ENCODE peak calls at places on chromosomes 13 and 19, in five cellular contexts. C is lower leg skin, N is gastrocnemius medialis, V is IMR-90, U is A549. P is an unnamed sample.
A peak's percentile ranks its signal among the peaks of the same experiment; 100 is the strongest.

GRCh38 chr13:100234524-100235136 is 145.7 kb downstream of the PCCA start:
- DNase-seq in V (peak; percentile 55), U (peak; percentile 14), N (no peak), C (no peak), P (no peak)

GRCh38 chr13:108227651-108228272 is 9.6 kb downstream of the ABHD13 start:
- DNase-seq in V (peak; percentile 52), N (no peak), U (no peak), C (no peak), P (no peak)

GRCh38 chr13:109100705-109101104 is 471.3 kb downstream of the MYO16 start:
- DNase-seq in V (no peak), C (no peak), N (no peak), U (no peak), P (no peak)

GRCh38 chr13:35855531-35856019 is 275.6 kb downstream of the DCLK1 start:
- DNase-seq in U (peak; percentile 27), C (peak; percentile 85), N (peak; percentile 21), V (no peak), P (no peak)

GRCh38 chr13:30835442-30835841 is 70.6 kb upstream of the MEDAG start:
- DNase-seq in V (peak; percentile 82), C (peak; percentile 32), N (no peak), U (no peak), P (no peak)

GRCh38 chr19:40090256-40091204 is at the start of gene ZNF780A:
- DNase-seq in C (peak; percentile 94), N (peak; percentile 56), V (peak; percentile 47), U (peak; percentile 97), P (peak; percentile 25)

GRCh38 chr13:109243311-109243951 is 543.0 kb downstream of the IRS2 start:
- DNase-seq in U (peak; percentile 33), N (peak; percentile 72), C (no peak), V (peak; percentile 91), P (no peak)

GRCh38 chr13:41611385-41611784 is 154.0 kb downstream of the RGCC start:
- DNase-seq in V (no peak), C (no peak), N (no peak), U (no peak), P (no peak)

GRCh38 chr13:83943530-83944279 is 61.4 kb upstream of the SLITRK1 start:
- DNase-seq in V (no peak), N (no peak), C (no peak), U (no peak), P (no peak)

GRCh38 chr19:8831832-8832131 is 322 bp downstream of the ZNF558 start:
- DNase-seq in U (peak; percentile 32), C (no peak), V (no peak), N (no peak), P (no peak)

GRCh38 chr19:48703316-48703715 is 7.5 kb downstream of the FUT2 start:
- DNase-seq in U (no peak), C (no peak), V (no peak), N (no peak), P (no peak)

GRCh38 chr19:44356383-44357111 is at the start of gene ZNF112:
- DNase-seq in N (peak; percentile 88), U (peak; percentile 62), C (peak; percentile 94), V (peak; percentile 91), P (no peak)
- TF ChIP-seq POLR2A in N (no peak), U (peak; percentile 78), C (no peak), V (peak; percentile 34), P (no peak)

DNA sequence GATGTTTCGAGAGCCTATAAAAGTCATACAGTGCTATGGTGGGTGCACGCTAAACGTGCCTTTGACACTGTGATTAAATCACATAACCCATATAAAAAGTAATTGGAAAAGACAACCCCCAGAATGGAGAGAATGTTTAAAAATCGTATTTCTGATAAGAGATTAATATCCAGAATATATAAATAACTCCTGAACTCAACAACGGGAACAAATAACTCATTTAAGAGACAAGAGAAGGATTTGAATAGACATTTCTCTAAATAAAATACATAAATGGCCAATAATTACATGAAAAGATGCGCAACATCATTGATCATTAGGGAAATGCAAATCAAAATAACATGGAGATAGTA is 37.0 kb upstream of the IGFL4 start:
- DNase-seq in V (no peak), C (no peak), N (no peak), U (no peak), P (no peak)
- TF ChIP-seq CTCF in V (no peak), C (no peak), N (no peak), U (no peak), P (no peak)

GRCh38 chr19:1863308-1863637 is at the start of gene KLF16:
- DNase-seq in V (no peak), U (no peak), N (no peak), C (no peak), P (no peak)

GRCh38 chr19:1860821-1861598 is 2.4 kb downstream of the KLF16 start:
- DNase-seq in V (no peak), U (no peak), C (no peak), N (no peak), P (no peak)

GRCh38 chr19:1861599-1862031 is 1.8 kb downstream of the KLF16 start:
- DNase-seq in N (no peak), U (no peak), C (no peak), V (no peak), P (no peak)

GRCh38 chr19:1862424-1863307 is 713 bp downstream of the KLF16 start:
- DNase-seq in N (no peak), U (no peak), V (no peak), C (peak; percentile 87), P (no peak)

GRCh38 chr19:1862068-1862423 is 1.3 kb downstream of the KLF16 start:
- DNase-seq in U (no peak), N (no peak), V (no peak), C (no peak), P (no peak)
- TF ChIP-seq POLR2A in U (no peak), N (no peak), V (no peak), C (no peak), P (no peak)

DNA sequence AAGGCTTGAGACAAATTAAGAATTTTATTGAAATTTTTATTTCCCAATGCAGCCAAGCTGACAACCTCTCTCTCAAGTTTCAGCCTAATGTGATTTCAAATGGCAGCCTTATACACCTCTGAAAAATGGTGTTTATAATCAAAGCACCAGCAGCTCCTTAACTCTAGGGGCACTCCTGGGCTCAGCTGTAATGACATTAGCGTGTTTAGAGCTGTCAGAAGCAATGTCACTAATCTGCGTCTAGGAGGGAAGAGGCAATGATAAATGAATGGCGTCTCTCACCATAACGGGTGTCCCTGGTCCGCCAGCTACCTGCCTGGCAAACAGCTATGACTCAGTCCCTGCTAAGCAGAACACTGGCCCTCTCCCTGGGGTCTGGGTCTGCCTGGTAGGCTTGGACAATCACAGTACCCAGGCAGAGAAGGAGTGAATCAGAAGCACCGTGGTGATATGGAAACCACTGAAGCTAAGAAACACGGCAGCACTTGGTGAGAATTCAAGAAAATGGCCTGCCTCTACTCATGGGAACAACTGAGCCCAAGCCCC is 131.8 kb upstream of the VSTM2B start:
- DNase-seq in U (no peak), N (no peak), C (no peak), V (no peak), P (no peak)
- TF ChIP-seq CTCF in U (no peak), N (no peak), C (no peak), V (no peak), P (no peak)

DNA sequence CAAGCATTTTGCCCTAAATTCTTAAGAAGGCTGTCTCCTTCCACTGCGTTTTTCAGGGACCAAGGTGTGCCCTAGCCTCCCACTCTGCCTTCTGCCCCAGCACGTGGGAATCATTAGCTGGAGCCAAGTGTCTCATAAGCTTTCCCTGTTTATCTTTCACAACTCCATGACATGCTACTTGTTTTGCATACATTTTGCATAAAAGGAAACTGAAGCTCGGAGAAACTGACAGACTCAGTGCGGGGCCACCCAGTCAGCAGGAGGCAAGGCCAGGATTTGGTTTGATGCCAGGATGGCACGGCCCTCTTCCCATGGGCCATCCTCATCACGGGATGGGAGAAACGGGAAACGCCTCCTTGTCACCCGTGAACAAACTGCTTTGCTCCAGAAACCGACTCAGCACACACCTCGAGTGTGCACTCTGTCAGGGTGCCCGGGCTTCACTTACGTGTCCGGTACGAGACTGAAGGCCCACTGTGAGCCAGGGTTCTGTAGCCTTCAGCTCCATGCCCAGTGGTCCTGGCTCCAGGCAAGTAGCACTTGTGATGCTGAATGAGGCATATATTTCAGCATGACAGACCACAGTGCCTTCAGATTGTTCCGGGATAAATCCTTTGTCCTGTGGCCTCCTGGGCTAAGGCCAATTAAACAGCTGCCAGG is 9.6 kb downstream of the CEBPA start:
- DNase-seq in C (peak; percentile 93), U (no peak), V (no peak), N (peak; percentile 67), P (no peak)
- TF ChIP-seq POLR2A in C (no peak), U (no peak), V (no peak), N (no peak), P (no peak)

DNA sequence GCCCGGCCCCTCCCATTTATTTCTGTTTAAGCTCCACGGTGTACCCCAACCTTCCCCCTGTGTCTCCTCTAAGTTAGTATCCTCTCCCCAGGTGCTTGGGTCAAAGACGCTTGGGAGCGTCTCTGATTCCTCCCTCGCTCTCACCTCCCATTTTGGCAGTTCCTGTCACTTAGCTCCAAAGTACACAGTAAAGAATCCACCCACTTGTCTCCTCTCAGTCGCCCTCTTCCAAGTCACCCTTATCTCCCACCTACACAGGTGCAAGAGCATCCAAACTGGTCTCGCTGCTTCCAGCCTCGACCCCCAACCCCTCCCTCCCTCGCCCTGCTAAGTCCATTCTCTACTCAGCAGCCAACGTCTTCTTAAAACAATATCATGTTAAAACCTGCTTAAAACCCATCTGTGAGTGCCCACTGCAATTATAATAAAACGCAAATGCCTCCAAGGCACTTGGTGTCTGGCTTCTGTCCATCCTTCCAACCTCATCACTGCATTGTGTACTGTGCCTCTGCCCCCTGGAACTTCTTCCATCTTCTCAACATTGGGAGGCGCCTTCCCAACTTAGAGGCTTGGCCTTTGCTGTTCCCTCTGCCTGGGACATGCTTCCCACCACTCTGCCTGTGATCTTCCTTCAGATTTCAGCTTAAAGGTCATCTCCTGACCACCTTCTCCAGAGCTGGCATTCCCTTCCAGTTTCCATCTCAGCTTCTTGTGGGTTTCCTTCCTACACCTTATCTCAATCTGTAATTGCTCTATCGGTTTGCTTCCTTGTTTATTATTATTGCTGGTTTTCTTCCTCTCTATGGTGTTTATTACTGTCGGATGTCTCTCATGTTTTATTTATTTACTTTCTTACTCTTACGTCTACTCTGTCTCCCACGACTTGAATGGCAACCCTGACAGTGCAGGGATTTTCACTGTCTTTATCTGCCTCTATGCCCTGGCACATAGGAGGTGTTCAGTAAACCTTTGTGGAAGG is 9.5 kb upstream of the KLK14 start:
- DNase-seq in N (no peak), V (no peak), C (no peak), U (no peak), P (no peak)
- TF ChIP-seq CTCF in N (no peak), V (no peak), C (no peak), U (no peak), P (no peak)

GRCh38 chr19:19465436-19466070 is 49.8 kb downstream of the TSSK6 start:
- DNase-seq in U (no peak), N (no peak), V (no peak), C (no peak), P (no peak)
- TF ChIP-seq POLR2A in U (no peak), N (no peak), V (no peak), C (no peak), P (no peak)

DNA sequence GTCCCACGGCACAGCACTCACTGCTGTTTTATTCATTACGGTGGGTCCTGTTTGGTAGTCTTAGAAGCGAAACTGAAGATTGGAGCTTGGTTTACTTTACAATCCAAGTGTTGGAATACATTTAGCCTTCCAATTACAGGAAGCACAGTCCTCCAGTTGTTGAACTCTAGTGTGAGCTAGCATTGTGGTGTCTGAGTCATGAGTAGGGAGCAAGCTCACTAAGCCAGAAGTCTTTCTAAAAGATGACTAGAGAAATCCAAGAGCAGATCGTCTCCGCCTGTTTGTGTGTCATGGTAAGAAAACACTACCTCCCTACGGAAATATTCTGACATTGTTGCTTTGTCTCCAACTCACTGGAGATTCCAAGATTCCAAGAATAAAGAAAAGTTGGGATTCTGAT is 10.1 kb upstream of the SHISA2 start:
- DNase-seq in V (peak; percentile 61), N (no peak), U (no peak), C (no peak), P (no peak)
- TF ChIP-seq CTCF in V (no peak), N (no peak), U (no peak), C (no peak), P (no peak)

P was measured in esophagus squamous epithelium.